ENCODE peak calls at places on chromosomes 2 and 18, in eight cellular contexts. R is pons; I is AG10803; V is CD8-positive, alpha-beta T cell; D is RCC 7860; Z is T-cell; N is left ventricle myocardium inferior; W is uterus. A is an unnamed sample.

GRCh38 chr18:46920067-46920466 is 2.7 kb downstream of the KATNAL2 start:
- DNase-seq in R (no peak), I (no peak), V (no peak), D (no peak), Z (no peak), N (no peak), W (no peak), A (no peak)

GRCh38 chr2:188146888-188147287 is 144.8 kb upstream of the GULP1 start:
- DNase-seq in R (no peak), I (no peak), V (no peak), D (no peak), Z (no peak), N (no peak), W (no peak), A (no peak)

GRCh38 chr2:120856421-120856862 is 120.8 kb downstream of the GLI2 start:
- DNase-seq in R (no peak), I (peak; percentile 78), V (no peak), D (no peak), Z (no peak), N (no peak), W (peak; percentile 48), A (no peak)

GRCh38 chr2:30979822-30980245 is 158.4 kb downstream of the GALNT14 start:
- DNase-seq in R (no peak), I (peak; percentile 85), V (no peak), D (peak; percentile 90), Z (no peak), N (peak; percentile 20), W (peak; percentile 28), A (no peak)

GRCh38 chr2:224039080-224039769 is at the start of gene SERPINE2:
- DNase-seq in R (peak; percentile 80), I (peak; percentile 79), V (peak; percentile 40), D (peak; percentile 34), Z (peak; percentile 11), N (peak; percentile 57), W (peak; percentile 36), A (peak; percentile 15)

GRCh38 chr2:170229744-170230143 is 51.8 kb downstream of the MYO3B start:
- DNase-seq in R (no peak), I (no peak), V (no peak), D (no peak), Z (no peak), N (no peak), W (no peak), A (no peak)

GRCh38 chr2:102703748-102704147 is 58.1 kb upstream of the TMEM182 start:
- DNase-seq in R (peak; percentile 38), I (peak; percentile 19), V (no peak), D (no peak), Z (no peak), N (no peak), W (no peak), A (no peak)

GRCh38 chr2:217799553-217800432 is 203.0 kb downstream of the TNS1 start:
- DNase-seq in R (no peak), I (no peak), V (no peak), D (no peak), Z (no peak), N (peak; percentile 14), W (peak; percentile 15), A (no peak)

GRCh38 chr2:14756981-14757657 is 124.6 kb downstream of the LRATD1 start:
- DNase-seq in R (no peak), I (peak; percentile 97), V (no peak), D (peak; percentile 74), Z (no peak), N (no peak), W (no peak), A (no peak)

GRCh38 chr2:107621186-107621835 is 205.4 kb upstream of the RGPD4 start:
- DNase-seq in R (no peak), I (no peak), V (no peak), D (no peak), Z (no peak), N (peak; percentile 53), W (no peak), A (no peak)

GRCh38 chr2:241639385-241639784 is 1.9 kb downstream of the ATG4B start:
- DNase-seq in R (no peak), I (no peak), V (no peak), D (no peak), Z (no peak), N (no peak), W (no peak), A (no peak)

GRCh38 chr2:186570587-186570986 is 19.3 kb upstream of the ITGAV start:
- DNase-seq in R (no peak), I (peak; percentile 34), V (no peak), D (peak; percentile 77), Z (no peak), N (no peak), W (no peak), A (peak; percentile 15)

GRCh38 chr18:36745219-36745975 is 83.4 kb downstream of the TPGS2 start:
- DNase-seq in R (no peak), I (no peak), V (no peak), D (no peak), Z (no peak), N (no peak), W (no peak), A (no peak)

GRCh38 chr2:4354678-4355077 is 651.3 kb downstream of the DCDC2C start:
- DNase-seq in R (peak; percentile 7), I (no peak), V (no peak), D (peak; percentile 25), Z (no peak), N (no peak), W (no peak), A (no peak)

GRCh38 chr2:133382561-133382960 is 185.7 kb downstream of the NCKAP5 start:
- DNase-seq in R (no peak), I (no peak), V (no peak), D (no peak), Z (no peak), N (no peak), W (no peak), A (no peak)

A was measured in cerebellar cortex.